ENCODE peak calls at places on chromosome 4, in six cellular contexts. K, L, B, G, F and S are unnamed samples.

GRCh38 chr4:44583393-44583792 is 68.0 kb downstream of the YIPF7 start:
- DNase-seq in B (no peak), G (no peak), K (peak; percentile 9), F (no peak), L (no peak), S (no peak)

GRCh38 chr4:3436048-3436797 is 5.5 kb upstream of the HGFAC start:
- DNase-seq in B (peak; percentile 27), K (no peak), L (no peak), F (no peak), G (no peak), S (no peak)

GRCh38 chr4:71540749-71541269 is 202.0 kb downstream of the SLC4A4 start:
- DNase-seq in L (no peak), K (no peak), F (no peak), G (no peak), B (no peak), S (no peak)

GRCh38 chr4:148289740-148290139 is 152.5 kb downstream of the NR3C2 start:
- DNase-seq in G (no peak), L (no peak), B (no peak), F (no peak), K (no peak), S (no peak)

GRCh38 chr4:37812713-37813112 is 13.8 kb upstream of the PGM2 start:
- DNase-seq in K (no peak), G (no peak), L (no peak), B (peak; percentile 25), F (no peak), S (no peak)

GRCh38 chr4:2637956-2638552 is 101.6 kb downstream of the FAM193A start:
- DNase-seq in B (no peak), G (no peak), F (no peak), L (no peak), K (no peak), S (no peak)

GRCh38 chr4:156946508-156947197 is 24.9 kb downstream of the PDGFC start:
- DNase-seq in G (no peak), K (no peak), F (no peak), B (peak; percentile 99), L (peak; percentile 92), S (no peak)

GRCh38 chr4:912548-913279 is 19.4 kb downstream of the GAK start:
- DNase-seq in K (no peak), F (no peak), G (no peak), B (peak; percentile 78), L (no peak), S (no peak)

GRCh38 chr4:149292422-149293055 is 523.1 kb downstream of the IQCM start:
- DNase-seq in K (no peak), L (no peak), G (no peak), F (no peak), B (no peak), S (no peak)

GRCh38 chr4:3511187-3511586 is 21.0 kb downstream of the LRPAP1 start:
- DNase-seq in F (no peak), L (no peak), K (no peak), B (no peak), G (no peak), S (no peak)

GRCh38 chr4:105197777-105198176 is 51.1 kb downstream of the TET2 start:
- DNase-seq in L (no peak), K (no peak), F (no peak), B (no peak), G (no peak), S (no peak)

GRCh38 chr4:155624478-155624877 is 42.2 kb upstream of the GUCY1A1 start:
- DNase-seq in G (no peak), F (no peak), L (no peak), B (no peak), K (no peak), S (peak; percentile 35)

GRCh38 chr4:57071340-57071739 is 38.8 kb downstream of the IGFBP7 start:
- DNase-seq in G (no peak), B (peak; percentile 76), F (no peak), K (no peak), L (no peak), S (no peak)

GRCh38 chr4:10182446-10183424 is 66.1 kb upstream of the WDR1 start:
- DNase-seq in G (peak; percentile 19), B (no peak), K (no peak), F (no peak), L (no peak), S (no peak)

GRCh38 chr4:173001571-173001970 is 167.0 kb upstream of the GALNT7 start:
- DNase-seq in B (peak; percentile 92), K (no peak), G (no peak), L (no peak), F (no peak), S (no peak)

GRCh38 chr4:68249434-68249833 is 3.9 kb upstream of the TMPRSS11B start:
- DNase-seq in L (no peak), G (no peak), K (no peak), F (no peak), B (peak; percentile 65), S (peak; percentile 13)

GRCh38 chr4:153616005-153616555 is 68.0 kb upstream of the TLR2 start:
- DNase-seq in B (no peak), K (no peak), G (no peak), F (no peak), L (no peak), S (no peak)

GRCh38 chr4:87589531-87589930 is 18.8 kb upstream of the DSPP start:
- DNase-seq in F (no peak), B (peak; percentile 95), L (peak; percentile 6), K (no peak), G (no peak), S (no peak)

GRCh38 chr4:164304861-164305260 is 449.1 kb upstream of the SMIM31 start:
- DNase-seq in G (no peak), L (no peak), F (no peak), B (peak; percentile 82), K (no peak), S (no peak)

GRCh38 chr4:52715255-52715897 is 35.8 kb downstream of the ERVMER34-1 start:
- DNase-seq in B (no peak), L (no peak), G (no peak), F (no peak), K (no peak), S (no peak)

GRCh38 chr4:81021526-81021944 is 9.0 kb upstream of the BMP3 start:
- DNase-seq in B (peak; percentile 17), L (no peak), G (no peak), K (no peak), F (no peak), S (no peak)

GRCh38 chr4:145279122-145279960 is 99.0 kb upstream of the OTUD4 start:
- DNase-seq in B (peak; percentile 94), F (no peak), G (no peak), L (peak; percentile 70), K (no peak), S (no peak)

GRCh38 chr4:23856630-23857029 is 33.2 kb downstream of the PPARGC1A start:
- DNase-seq in G (no peak), K (no peak), F (peak; percentile 80), L (no peak), B (no peak), S (no peak)

GRCh38 chr4:56048621-56049427 is 100.1 kb downstream of the CEP135 start:
- DNase-seq in L (no peak), G (no peak), B (no peak), K (peak; percentile 76), F (no peak), S (peak; percentile 89)

GRCh38 chr4:134544303-134544761 is 342.7 kb upstream of the PABPC4L start:
- DNase-seq in G (no peak), F (no peak), B (no peak), K (no peak), L (peak; percentile 46), S (no peak)

GRCh38 chr4:128793859-128794667 is 15.4 kb upstream of the JADE1 start:
- DNase-seq in L (no peak), B (no peak), K (no peak), F (no peak), G (no peak), S (no peak)

GRCh38 chr4:143346208-143346607 is 9.5 kb downstream of the GAB1 start:
- DNase-seq in L (no peak), B (peak; percentile 96), K (no peak), G (no peak), F (no peak), S (no peak)

GRCh38 chr4:3436798-3437581 is 4.8 kb upstream of the HGFAC start:
- DNase-seq in L (peak; percentile 33), B (peak; percentile 90), K (no peak), F (no peak), G (no peak), S (no peak)

DNA sequence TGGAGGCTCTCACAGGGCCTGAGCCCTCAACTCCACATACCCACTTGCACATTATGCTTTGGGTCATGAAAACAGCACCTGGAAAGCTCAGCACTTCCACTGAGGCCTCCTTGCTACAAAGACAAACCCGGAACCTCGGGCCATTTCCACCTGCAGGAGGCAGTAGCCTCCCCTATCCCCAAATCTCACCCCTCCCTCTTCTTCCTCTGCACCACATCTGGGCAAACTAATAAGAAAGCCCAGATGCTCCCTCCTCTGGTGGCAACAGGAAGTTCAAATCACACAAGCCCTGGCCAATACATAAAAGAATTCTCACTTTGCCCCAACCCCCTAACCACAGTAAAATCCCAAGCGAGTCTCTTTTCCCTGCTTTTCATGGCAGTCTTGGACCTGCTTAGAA is 136.4 kb downstream of the MAPK10 start:
- DNase-seq in B (peak; percentile 33), L (peak; percentile 11), G (peak; percentile 36), F (peak; percentile 38), K (peak; percentile 41), S (peak; percentile 6)
- TF ChIP-seq CTCF in B (peak; percentile 71), L (peak; percentile 72), G (peak; percentile 61), F (peak; percentile 39), K (peak; percentile 78), S (peak; percentile 12)

GRCh38 chr4:137610960-137611359 is 78.7 kb upstream of the PCDH18 start:
- DNase-seq in G (no peak), F (peak; percentile 1), K (peak; percentile 24), B (peak; percentile 8), L (peak; percentile 22), S (no peak)
- TF ChIP-seq CTCF in G (peak; percentile 17), F (no peak), K (peak; percentile 73), B (peak; percentile 16), L (peak; percentile 60), S (no peak)

GRCh38 chr4:180060159-180060889 is 2182.9 kb upstream of the TENM3 start:
- DNase-seq in G (no peak), F (no peak), L (no peak), B (peak; percentile 23), K (no peak), S (peak; percentile 9)
- TF ChIP-seq CTCF in G (peak; percentile 18), F (peak; percentile 9), L (no peak), B (no peak), K (no peak), S (no peak)

GRCh38 chr4:7885216-7886134 is 54.2 kb downstream of the AFAP1 start:
- DNase-seq in B (no peak), F (no peak), G (no peak), K (no peak), L (no peak), S (no peak)
- TF ChIP-seq CTCF in B (no peak), F (no peak), G (no peak), K (no peak), L (no peak), S (no peak)